ENCODE peak calls at places on chromosomes 3 and 15, in eight cellular contexts. K is fibroblast of lung, Q is IMR-90, I is K562, P is MM.1S, M is PC-3, A is GM12878, G is H1. X is an unnamed sample. For H3K9me3 and H3K4me1, the result is how much of the 10 kb centered on the place peaks cover.

GRCh38 chr3:71930056-71930991 is 145.4 kb upstream of the PROK2 start:
- DNase-seq in K (peak), Q (peak), I (peak), P (no peak), M (peak), A (no peak), G (no peak), X (no peak)

GRCh38 chr3:112046599-112046998 is 12.1 kb downstream of the TMPRSS7 start:
- DNase-seq in K (no peak), Q (peak), I (no peak), P (no peak), M (peak), A (no peak), G (no peak), X (no peak)

GRCh38 chr3:6799264-6799915 is 61.5 kb upstream of the GRM7 start:
- DNase-seq in K (no peak), Q (no peak), I (peak), P (peak), M (peak), A (no peak), G (no peak), X (peak)

GRCh38 chr15:39286706-39287105 is 294.2 kb upstream of the THBS1 start:
- DNase-seq in K (peak), Q (peak), I (no peak), P (no peak), M (peak), A (no peak), G (no peak), X (no peak)

GRCh38 chr3:195794708-195795107 is 17.0 kb downstream of the MUC4 start:
- DNase-seq in K (no peak), Q (no peak), I (peak), P (no peak), M (no peak), A (no peak), G (no peak), X (no peak)

GRCh38 chr3:188900421-188900941 is 271.3 kb upstream of the TPRG1 start:
- DNase-seq in K (peak), Q (peak), I (no peak), P (no peak), M (peak), A (no peak), G (no peak), X (no peak)

GRCh38 chr15:64356443-64357040 is 569 bp upstream of the CSNK1G1 start:
- DNase-seq in K (peak), Q (peak), I (no peak), P (no peak), M (peak), A (no peak), G (no peak), X (no peak)

GRCh38 chr15:75694241-75695182 is 18.1 kb downstream of the CSPG4 start:
- DNase-seq in K (peak), Q (peak), I (peak), P (no peak), M (peak), A (no peak), G (no peak), X (peak)

GRCh38 chr3:48451270-48451669 is 4.7 kb downstream of the ATRIP start:
- DNase-seq in K (no peak), Q (no peak), I (no peak), P (no peak), M (no peak), A (no peak), G (no peak), X (no peak)

GRCh38 chr3:162295323-162295983 is 798.8 kb downstream of the OTOL1 start:
- DNase-seq in K (peak), Q (peak), I (no peak), P (no peak), M (peak), A (no peak), G (no peak), X (no peak)

GRCh38 chr3:194312743-194313281 is 38.3 kb downstream of the CPN2 start:
- DNase-seq in K (peak), Q (peak), I (peak), P (no peak), M (peak), A (no peak), G (no peak), X (peak)

GRCh38 chr3:174949523-174949922 is 90.4 kb downstream of the NAALADL2 start:
- DNase-seq in K (peak), Q (peak), I (no peak), P (no peak), M (peak), A (no peak), G (no peak), X (no peak)

GRCh38 chr3:73451276-73451973 is 173.3 kb downstream of the PDZRN3 start:
- DNase-seq in K (peak), Q (peak), I (no peak), P (peak), M (no peak), A (peak), G (no peak), X (no peak)

GRCh38 chr15:50238263-50238662 is 27.3 kb downstream of the HDC start:
- DNase-seq in K (no peak), Q (no peak), I (no peak), P (no peak), M (no peak), A (no peak), G (no peak), X (no peak)

GRCh38 chr3:61594978-61595687 is 33.8 kb downstream of the PTPRG start:
- DNase-seq in K (peak), Q (peak), I (no peak), P (no peak), M (no peak), A (no peak), G (no peak), X (no peak)

GRCh38 chr15:23518104-23518503 is 47.4 kb upstream of the MKRN3 start:
- DNase-seq in K (no peak), Q (no peak), I (no peak), P (no peak), M (no peak), A (no peak), G (no peak), X (no peak)

GRCh38 chr3:192894676-192895075 is 23.0 kb downstream of the MB21D2 start:
- DNase-seq in K (no peak), Q (no peak), I (no peak), P (no peak), M (no peak), A (no peak), G (no peak), X (no peak)

GRCh38 chr15:68415501-68416157 is 16.3 kb downstream of the ITGA11 start:
- DNase-seq in K (no peak), Q (no peak), I (peak), P (no peak), M (no peak), A (no peak), G (no peak), X (peak)

GRCh38 chr3:72888546-72889309 is 882 bp downstream of the GXYLT2 start:
- DNase-seq in K (peak), Q (peak), I (no peak), P (no peak), M (peak), A (no peak), G (peak), X (peak)

GRCh38 chr3:5021571-5022092 is 42.4 kb downstream of the BHLHE40 start:
- DNase-seq in K (peak), Q (peak), I (peak), P (no peak), M (peak), A (no peak), G (no peak), X (no peak)

GRCh38 chr3:134427400-134428111 is 53.3 kb upstream of the AMOTL2 start:
- DNase-seq in K (peak), Q (peak), I (no peak), P (no peak), M (peak), A (no peak), G (no peak), X (no peak)

GRCh38 chr3:159667261-159667660 is 321.4 kb upstream of the IL12A start:
- DNase-seq in K (no peak), Q (peak), I (no peak), P (peak), M (no peak), A (no peak), G (no peak), X (no peak)

GRCh38 chr15:96047255-96047931 is 283.1 kb upstream of the NR2F2 start:
- DNase-seq in K (peak), Q (peak), I (no peak), P (no peak), M (no peak), A (no peak), G (no peak), X (no peak)

GRCh38 chr3:155753038-155753647 is 8.3 kb upstream of the PLCH1 start:
- DNase-seq in K (peak), Q (peak), I (peak), P (peak), M (peak), A (no peak), G (no peak), X (no peak)

GRCh38 chr3:155869664-155870063 is 786 bp upstream of the GMPS start:
- DNase-seq in K (no peak), Q (no peak), I (no peak), P (no peak), M (no peak), A (no peak), G (no peak), X (no peak)

GRCh38 chr3:139772539-139773500 is 95.0 kb upstream of the NMNAT3 start:
- DNase-seq in K (peak), Q (peak), I (no peak), P (no peak), M (peak), A (no peak), G (no peak), X (no peak)

GRCh38 chr15:39918688-39919385 is 1.2 kb downstream of the GPR176 start:
- DNase-seq in K (peak), Q (peak), I (no peak), P (no peak), M (peak), A (no peak), G (no peak), X (no peak)

GRCh38 chr3:69907554-69907953 is 92.0 kb upstream of the SAMMSON start:
- DNase-seq in K (no peak), Q (no peak), I (no peak), P (no peak), M (no peak), A (no peak), G (no peak), X (no peak)

GRCh38 chr3:179658584-179658983 is 5.7 kb downstream of the USP13 start:
- DNase-seq in K (no peak), Q (no peak), I (no peak), P (no peak), M (no peak), A (no peak), G (no peak), X (no peak)

GRCh38 chr15:66908503-66909095 is 156.8 kb upstream of the SMAD3 start:
- DNase-seq in K (no peak), Q (peak), I (no peak), P (no peak), M (no peak), A (no peak), G (no peak), X (no peak)

GRCh38 chr3:161548301-161548700 is 51.7 kb downstream of the OTOL1 start:
- DNase-seq in K (peak), Q (no peak), I (no peak), P (peak), M (no peak), A (no peak), G (no peak), X (no peak)

GRCh38 chr3:107987036-107987557 is 103.7 kb downstream of the CD47 start:
- DNase-seq in K (peak), Q (peak), I (no peak), P (no peak), M (peak), A (no peak), G (no peak), X (peak)

GRCh38 chr15:34337557-34338306 is at the start of gene SLC12A6:
- DNase-seq in K (peak), Q (peak), I (peak), P (peak), M (peak), A (no peak), G (peak), X (peak)

GRCh38 chr15:34335176-34335575 is 2.4 kb downstream of the SLC12A6 start:
- DNase-seq in K (no peak), Q (no peak), I (no peak), P (no peak), M (peak), A (no peak), G (no peak), X (no peak)

GRCh38 chr15:34336947-34337556 is 529 bp downstream of the SLC12A6 start:
- DNase-seq in K (no peak), Q (no peak), I (no peak), P (peak), M (no peak), A (no peak), G (no peak), X (no peak)

GRCh38 chr15:34334676-34335075 is 2.9 kb downstream of the SLC12A6 start:
- DNase-seq in K (no peak), Q (no peak), I (no peak), P (no peak), M (peak), A (no peak), G (no peak), X (no peak)

DNA sequence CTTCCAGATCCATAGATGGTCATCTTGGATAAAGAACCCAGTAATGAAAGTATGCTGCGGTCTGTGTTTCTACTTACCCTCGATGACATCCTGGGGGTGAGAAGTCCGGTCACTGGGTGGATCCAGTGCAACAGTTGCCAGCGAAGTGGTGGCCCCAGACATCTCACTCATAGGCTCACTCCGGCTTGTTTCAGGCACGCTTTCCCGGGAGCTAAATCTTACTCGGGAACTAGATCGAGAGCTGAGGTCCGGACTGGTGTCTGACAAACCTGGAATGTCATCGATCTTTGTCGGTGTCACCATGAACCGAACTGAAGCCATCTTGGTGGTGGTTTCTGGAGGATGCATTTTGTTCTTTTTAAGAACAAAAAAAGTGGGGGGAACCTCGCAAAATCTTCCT is 1.2 kb downstream of the SLC12A6 start:
- DNase-seq in K (no peak), Q (no peak), I (no peak), P (peak), M (no peak), A (no peak), G (no peak), X (no peak)
- H3K9ac ChIP-seq in K (no peak), Q (no peak), I (no peak), P (peak), M (peak), A (peak), G (no peak), X (peak)

DNA sequence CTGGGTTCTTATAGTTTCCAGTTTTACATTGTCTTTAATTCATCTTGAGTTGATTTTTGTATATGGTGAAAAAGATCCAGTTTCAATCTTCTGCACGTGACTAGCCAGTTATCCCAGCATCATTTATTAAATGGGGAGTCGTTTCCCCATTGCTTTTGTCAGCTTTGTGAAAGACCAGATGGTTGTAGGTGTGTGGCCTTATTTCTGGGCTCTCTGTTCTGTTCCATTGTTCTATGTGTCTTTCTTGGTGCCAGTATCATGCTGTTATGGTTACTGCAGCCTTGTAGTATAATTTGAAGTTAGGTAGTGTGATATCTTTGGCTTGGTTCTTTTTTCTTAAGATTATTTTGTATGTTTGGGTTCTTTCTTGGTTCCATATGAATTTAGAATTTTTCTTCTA is 432.2 kb downstream of the UNC13C start:
- DNase-seq in K (no peak), Q (no peak), I (no peak), P (no peak), M (no peak), A (no peak), G (no peak), X (no peak)
- H3K9me3 ChIP-seq in K (under half), Q (under half), I (under half), P (under half), M (under half), A (under half), G (under half), X (under half)

DNA sequence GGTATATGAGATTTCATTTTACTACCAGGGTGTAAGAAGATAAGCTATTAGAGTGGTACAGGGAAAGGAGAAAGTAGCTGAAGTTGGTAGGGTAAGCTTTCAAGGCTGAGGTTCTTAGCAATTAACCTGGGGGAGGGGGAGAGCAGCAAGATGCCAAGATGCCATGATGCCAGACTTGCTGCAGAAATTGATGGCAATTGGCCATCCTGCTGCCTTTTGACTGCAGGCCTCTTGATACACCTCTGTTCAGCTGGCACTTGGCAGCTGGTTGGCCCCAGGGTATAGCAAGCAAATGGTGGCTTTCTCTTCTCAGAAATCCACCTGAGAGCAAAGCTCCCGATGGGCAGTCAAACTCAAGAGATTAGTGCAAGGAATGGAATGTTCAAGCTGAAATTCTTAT is 21.4 kb upstream of the DPH6 start:
- DNase-seq in K (no peak), Q (no peak), I (no peak), P (no peak), M (no peak), A (no peak), G (no peak), X (no peak)
- H3K4me1 ChIP-seq in K (under half), Q (under half), I (under half), P (under half), M (under half), A (under half), G (under half), X (under half)

GRCh38 chr3:197795200-197795599 is 4.1 kb downstream of the LRCH3 start:
- DNase-seq in K (peak), Q (peak), I (no peak), P (no peak), M (peak), A (no peak), G (no peak), X (no peak)
- H3K9ac ChIP-seq in K (no peak), Q (no peak), I (no peak), P (no peak), M (no peak), A (no peak), G (peak), X (no peak)

GRCh38 chr3:31996195-31996594 is 14.6 kb downstream of the ZNF860 start:
- DNase-seq in K (no peak), Q (no peak), I (no peak), P (no peak), M (no peak), A (no peak), G (no peak), X (no peak)
- H3K9me3 ChIP-seq in K (under half), Q (under half), I (under half), P (under half), M (under half), A (under half), G (under half), X (under half)

GRCh38 chr15:101615986-101616848 is 36.0 kb downstream of the TM2D3 start:
- DNase-seq in K (peak), Q (peak), I (peak), P (no peak), M (peak), A (no peak), G (peak), X (peak)
- H3K4me1 ChIP-seq in K (under half), Q (under half), I (under half), P (under half), M (under half), A (under half), G (under half), X (under half)

DNA sequence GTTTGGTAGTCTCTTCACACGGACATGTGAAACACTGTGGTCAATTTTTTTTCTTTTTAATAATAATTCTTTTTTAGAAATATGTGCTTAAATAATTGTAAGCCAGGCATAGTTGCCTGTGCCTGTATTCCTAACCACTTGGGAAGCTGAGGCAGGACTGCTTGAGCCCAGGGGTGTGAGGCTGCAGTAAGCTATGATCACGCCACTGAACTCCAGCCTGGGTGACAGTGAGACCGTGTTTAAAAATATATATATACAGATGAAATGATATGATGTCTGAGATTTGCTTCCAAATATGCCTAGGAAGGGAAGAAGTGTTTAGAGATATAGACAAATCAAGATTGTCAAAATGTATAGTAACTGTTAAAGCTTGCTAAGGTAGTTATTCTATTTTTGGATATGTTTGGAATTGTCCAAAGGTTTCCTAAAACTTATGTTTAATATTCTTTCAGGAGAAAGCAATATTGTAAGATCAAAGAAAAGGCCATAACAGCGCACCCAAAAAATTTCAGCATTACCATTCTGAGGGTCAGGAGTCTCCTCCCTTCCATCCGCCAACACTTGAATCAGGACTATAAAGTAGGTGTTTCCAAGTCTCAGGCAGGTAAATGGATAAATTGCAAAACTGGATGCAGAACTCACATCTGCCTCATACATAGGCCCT is 563 bp upstream of the SELENOT start:
- DNase-seq in K (no peak), Q (no peak), I (no peak), P (no peak), M (no peak), A (no peak), G (no peak), X (no peak)
- H3K9ac ChIP-seq in K (peak), Q (peak), I (peak), P (peak), M (peak), A (peak), G (peak), X (peak)

DNA sequence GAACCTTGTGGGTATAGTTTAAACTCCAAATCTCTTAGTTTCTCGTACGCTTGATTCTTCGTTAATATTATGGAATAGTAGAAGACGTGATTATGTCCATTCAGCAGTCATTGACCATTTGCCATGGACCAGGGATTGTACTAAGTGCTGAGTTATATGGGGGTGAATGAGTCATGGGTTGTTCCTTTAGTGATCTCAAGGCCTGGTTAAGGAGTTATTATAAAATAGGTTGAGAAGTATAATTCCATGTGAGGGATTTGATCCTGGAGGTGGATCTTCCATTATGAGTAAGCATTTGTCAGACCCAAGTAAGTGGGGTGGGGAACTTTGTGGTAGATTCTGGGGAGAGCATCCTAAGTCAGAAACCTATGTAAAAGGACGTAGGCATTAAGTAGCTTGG is 15.4 kb downstream of the NR2C2 start:
- DNase-seq in K (peak), Q (peak), I (no peak), P (no peak), M (peak), A (no peak), G (no peak), X (no peak)
- H3K9me3 ChIP-seq in K (under half), Q (under half), I (under half), P (under half), M (under half), A (under half), G (under half), X (under half)

X was measured in colonic mucosa.